ENCODE peak calls at places on chromosomes 7 and 10, in ten cellular contexts. One of them, this sample, is unnamed.

GRCh38 chr7:83814480-83814879 is 165.5 kb upstream of the SEMA3E start:
- DNase-seq in mesothelial cell of epicardium: no peak
- DNase-seq in B cell: no peak
- DNase-seq in bronchial epithelial cell: no peak
- DNase-seq in mucosa of descending colon: no peak
- DNase-seq in fibroblast of villous mesenchyme: no peak
- DNase-seq in lower leg skin: no peak
- DNase-seq in astrocyte: no peak
- DNase-seq in uterus: no peak
- DNase-seq in progenitor cell of endocrine pancreas: no peak
- DNase-seq in this sample: no peak

GRCh38 chr10:121598261-121599249 is at the start of gene FGFR2:
- DNase-seq in bronchial epithelial cell: no peak
- DNase-seq in mucosa of descending colon: peak
- DNase-seq in mesothelial cell of epicardium: peak
- DNase-seq in progenitor cell of endocrine pancreas: peak
- DNase-seq in fibroblast of villous mesenchyme: peak
- DNase-seq in B cell: no peak
- DNase-seq in astrocyte: peak
- DNase-seq in lower leg skin: peak
- DNase-seq in uterus: peak
- DNase-seq in this sample: peak

GRCh38 chr7:2037301-2037804 is 195.4 kb downstream of the MAD1L1 start:
- DNase-seq in bronchial epithelial cell: no peak
- DNase-seq in astrocyte: peak
- DNase-seq in fibroblast of villous mesenchyme: peak
- DNase-seq in lower leg skin: no peak
- DNase-seq in uterus: no peak
- DNase-seq in progenitor cell of endocrine pancreas: no peak
- DNase-seq in mucosa of descending colon: peak
- DNase-seq in mesothelial cell of epicardium: peak
- DNase-seq in B cell: no peak
- DNase-seq in this sample: peak

GRCh38 chr7:153604-154003 is 38.8 kb upstream of the FAM20C start:
- DNase-seq in mucosa of descending colon: peak
- DNase-seq in B cell: no peak
- DNase-seq in lower leg skin: no peak
- DNase-seq in bronchial epithelial cell: no peak
- DNase-seq in fibroblast of villous mesenchyme: no peak
- DNase-seq in uterus: no peak
- DNase-seq in mesothelial cell of epicardium: no peak
- DNase-seq in progenitor cell of endocrine pancreas: no peak
- DNase-seq in astrocyte: no peak
- DNase-seq in this sample: no peak

GRCh38 chr10:98486421-98486820 is 39.7 kb upstream of the HPS1 start:
- DNase-seq in astrocyte: peak
- DNase-seq in bronchial epithelial cell: peak
- DNase-seq in B cell: no peak
- DNase-seq in uterus: no peak
- DNase-seq in progenitor cell of endocrine pancreas: no peak
- DNase-seq in mesothelial cell of epicardium: no peak
- DNase-seq in mucosa of descending colon: no peak
- DNase-seq in lower leg skin: peak
- DNase-seq in fibroblast of villous mesenchyme: peak
- DNase-seq in this sample: peak

GRCh38 chr10:131242007-131242406 is 69.5 kb downstream of the TCERG1L start:
- DNase-seq in mucosa of descending colon: no peak
- DNase-seq in fibroblast of villous mesenchyme: no peak
- DNase-seq in mesothelial cell of epicardium: peak
- DNase-seq in lower leg skin: no peak
- DNase-seq in progenitor cell of endocrine pancreas: peak
- DNase-seq in uterus: no peak
- DNase-seq in B cell: no peak
- DNase-seq in astrocyte: no peak
- DNase-seq in bronchial epithelial cell: no peak
- DNase-seq in this sample: no peak

GRCh38 chr10:116418394-116418793 is 9.3 kb upstream of the PNLIPRP3 start:
- DNase-seq in mucosa of descending colon: no peak
- DNase-seq in mesothelial cell of epicardium: no peak
- DNase-seq in lower leg skin: peak
- DNase-seq in fibroblast of villous mesenchyme: no peak
- DNase-seq in bronchial epithelial cell: no peak
- DNase-seq in astrocyte: no peak
- DNase-seq in B cell: no peak
- DNase-seq in progenitor cell of endocrine pancreas: no peak
- DNase-seq in uterus: no peak
- DNase-seq in this sample: no peak

GRCh38 chr7:131859162-131859821 is 302.9 kb upstream of the PODXL start:
- DNase-seq in B cell: peak
- DNase-seq in mesothelial cell of epicardium: no peak
- DNase-seq in mucosa of descending colon: no peak
- DNase-seq in uterus: peak
- DNase-seq in astrocyte: peak
- DNase-seq in lower leg skin: peak
- DNase-seq in bronchial epithelial cell: peak
- DNase-seq in progenitor cell of endocrine pancreas: peak
- DNase-seq in fibroblast of villous mesenchyme: peak
- DNase-seq in this sample: peak

GRCh38 chr7:3064077-3064476 is 20.4 kb upstream of the CARD11 start:
- DNase-seq in lower leg skin: no peak
- DNase-seq in fibroblast of villous mesenchyme: no peak
- DNase-seq in bronchial epithelial cell: no peak
- DNase-seq in astrocyte: no peak
- DNase-seq in B cell: no peak
- DNase-seq in uterus: no peak
- DNase-seq in progenitor cell of endocrine pancreas: no peak
- DNase-seq in mesothelial cell of epicardium: no peak
- DNase-seq in mucosa of descending colon: no peak
- DNase-seq in this sample: no peak

GRCh38 chr7:81159402-81159801 is 240.6 kb upstream of the SEMA3C start:
- DNase-seq in progenitor cell of endocrine pancreas: no peak
- DNase-seq in B cell: no peak
- DNase-seq in astrocyte: peak
- DNase-seq in mucosa of descending colon: no peak
- DNase-seq in uterus: no peak
- DNase-seq in mesothelial cell of epicardium: no peak
- DNase-seq in fibroblast of villous mesenchyme: peak
- DNase-seq in bronchial epithelial cell: peak
- DNase-seq in lower leg skin: no peak
- DNase-seq in this sample: no peak

GRCh38 chr7:128911441-128912031 is 1.0 kb upstream of the KCP start:
- DNase-seq in bronchial epithelial cell: no peak
- DNase-seq in B cell: peak
- DNase-seq in progenitor cell of endocrine pancreas: no peak
- DNase-seq in lower leg skin: no peak
- DNase-seq in fibroblast of villous mesenchyme: no peak
- DNase-seq in mesothelial cell of epicardium: no peak
- DNase-seq in astrocyte: no peak
- DNase-seq in mucosa of descending colon: peak
- DNase-seq in uterus: no peak
- DNase-seq in this sample: no peak

GRCh38 chr10:178208-178607 is 43.0 kb downstream of the ZMYND11 start:
- DNase-seq in mesothelial cell of epicardium: no peak
- DNase-seq in fibroblast of villous mesenchyme: peak
- DNase-seq in lower leg skin: no peak
- DNase-seq in mucosa of descending colon: no peak
- DNase-seq in B cell: no peak
- DNase-seq in bronchial epithelial cell: peak
- DNase-seq in astrocyte: peak
- DNase-seq in progenitor cell of endocrine pancreas: no peak
- DNase-seq in uterus: no peak
- DNase-seq in this sample: peak

GRCh38 chr7:66693331-66693730 is 47.2 kb upstream of the RABGEF1 start:
- DNase-seq in mucosa of descending colon: no peak
- DNase-seq in mesothelial cell of epicardium: no peak
- DNase-seq in B cell: no peak
- DNase-seq in uterus: no peak
- DNase-seq in astrocyte: no peak
- DNase-seq in bronchial epithelial cell: no peak
- DNase-seq in fibroblast of villous mesenchyme: no peak
- DNase-seq in lower leg skin: no peak
- DNase-seq in progenitor cell of endocrine pancreas: no peak
- DNase-seq in this sample: no peak

GRCh38 chr10:100934084-100934659 is 21.4 kb downstream of the SLF2 start:
- DNase-seq in uterus: no peak
- DNase-seq in mucosa of descending colon: no peak
- DNase-seq in lower leg skin: no peak
- DNase-seq in astrocyte: no peak
- DNase-seq in fibroblast of villous mesenchyme: peak
- DNase-seq in B cell: no peak
- DNase-seq in bronchial epithelial cell: peak
- DNase-seq in mesothelial cell of epicardium: no peak
- DNase-seq in progenitor cell of endocrine pancreas: no peak
- DNase-seq in this sample: no peak

GRCh38 chr10:1230592-1231275 is 174.5 kb downstream of the WDR37 start:
- DNase-seq in uterus: no peak
- DNase-seq in progenitor cell of endocrine pancreas: no peak
- DNase-seq in B cell: no peak
- DNase-seq in mucosa of descending colon: no peak
- DNase-seq in lower leg skin: no peak
- DNase-seq in fibroblast of villous mesenchyme: no peak
- DNase-seq in bronchial epithelial cell: no peak
- DNase-seq in astrocyte: no peak
- DNase-seq in mesothelial cell of epicardium: no peak
- DNase-seq in this sample: no peak

GRCh38 chr10:125030567-125031197 is 88.8 kb downstream of the ZRANB1 start:
- DNase-seq in bronchial epithelial cell: no peak
- DNase-seq in uterus: no peak
- DNase-seq in lower leg skin: no peak
- DNase-seq in astrocyte: no peak
- DNase-seq in mucosa of descending colon: peak
- DNase-seq in fibroblast of villous mesenchyme: no peak
- DNase-seq in mesothelial cell of epicardium: no peak
- DNase-seq in progenitor cell of endocrine pancreas: no peak
- DNase-seq in B cell: no peak
- DNase-seq in this sample: no peak

GRCh38 chr10:76080406-76080805 is 649.0 kb downstream of the LRMDA start:
- DNase-seq in fibroblast of villous mesenchyme: peak
- DNase-seq in mucosa of descending colon: no peak
- DNase-seq in lower leg skin: no peak
- DNase-seq in uterus: no peak
- DNase-seq in B cell: no peak
- DNase-seq in progenitor cell of endocrine pancreas: no peak
- DNase-seq in mesothelial cell of epicardium: no peak
- DNase-seq in bronchial epithelial cell: peak
- DNase-seq in astrocyte: peak
- DNase-seq in this sample: peak

GRCh38 chr10:96642973-96643372 is 56.2 kb upstream of the TM9SF3 start:
- DNase-seq in uterus: peak
- DNase-seq in B cell: peak
- DNase-seq in fibroblast of villous mesenchyme: peak
- DNase-seq in bronchial epithelial cell: peak
- DNase-seq in mucosa of descending colon: peak
- DNase-seq in mesothelial cell of epicardium: no peak
- DNase-seq in progenitor cell of endocrine pancreas: peak
- DNase-seq in astrocyte: no peak
- DNase-seq in lower leg skin: peak
- DNase-seq in this sample: peak

GRCh38 chr7:106625678-106626301 is 35.2 kb downstream of the CCDC71L start:
- DNase-seq in B cell: no peak
- DNase-seq in astrocyte: no peak
- DNase-seq in mesothelial cell of epicardium: no peak
- DNase-seq in progenitor cell of endocrine pancreas: no peak
- DNase-seq in lower leg skin: no peak
- DNase-seq in uterus: no peak
- DNase-seq in mucosa of descending colon: peak
- DNase-seq in fibroblast of villous mesenchyme: no peak
- DNase-seq in bronchial epithelial cell: no peak
- DNase-seq in this sample: no peak

GRCh38 chr7:55818686-55819085 is 43.9 kb downstream of the SEPTIN14 start:
- DNase-seq in lower leg skin: no peak
- DNase-seq in uterus: no peak
- DNase-seq in fibroblast of villous mesenchyme: no peak
- DNase-seq in mesothelial cell of epicardium: no peak
- DNase-seq in progenitor cell of endocrine pancreas: no peak
- DNase-seq in astrocyte: no peak
- DNase-seq in B cell: no peak
- DNase-seq in bronchial epithelial cell: no peak
- DNase-seq in mucosa of descending colon: no peak
- DNase-seq in this sample: no peak
- TF ChIP-seq CTCF in lower leg skin: no peak
- TF ChIP-seq CTCF in uterus: no peak
- TF ChIP-seq CTCF in fibroblast of villous mesenchyme: no peak
- TF ChIP-seq CTCF in mesothelial cell of epicardium: no peak
- TF ChIP-seq CTCF in progenitor cell of endocrine pancreas: no peak
- TF ChIP-seq CTCF in astrocyte: no peak
- TF ChIP-seq CTCF in B cell: no peak
- TF ChIP-seq CTCF in bronchial epithelial cell: no peak
- TF ChIP-seq CTCF in mucosa of descending colon: no peak
- TF ChIP-seq CTCF in this sample: no peak

DNA sequence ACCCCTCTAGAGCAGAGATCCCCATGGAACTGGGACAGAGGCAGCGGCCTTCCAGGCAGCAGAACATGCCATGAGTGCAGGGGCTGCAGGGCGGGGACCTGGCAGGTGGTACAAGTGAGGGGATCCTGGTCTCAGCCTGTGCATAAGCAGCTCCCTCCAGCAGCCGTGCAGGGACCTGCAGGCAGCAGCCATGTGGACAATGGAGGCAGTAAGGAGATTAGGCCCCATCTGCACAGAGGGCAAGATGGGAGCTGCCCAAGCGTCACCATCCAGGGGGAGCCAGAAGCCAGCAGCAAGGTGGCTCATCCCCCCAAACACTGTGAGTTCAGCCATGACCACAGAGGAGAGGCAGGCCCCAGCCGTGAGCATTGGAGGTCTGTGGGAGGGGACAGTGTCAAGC is 3.1 kb downstream of the DDC start:
- DNase-seq in B cell: no peak
- DNase-seq in astrocyte: no peak
- DNase-seq in mucosa of descending colon: no peak
- DNase-seq in lower leg skin: no peak
- DNase-seq in bronchial epithelial cell: no peak
- DNase-seq in mesothelial cell of epicardium: no peak
- DNase-seq in progenitor cell of endocrine pancreas: no peak
- DNase-seq in uterus: no peak
- DNase-seq in fibroblast of villous mesenchyme: no peak
- DNase-seq in this sample: no peak
- TF ChIP-seq CTCF in B cell: no peak
- TF ChIP-seq CTCF in astrocyte: no peak
- TF ChIP-seq CTCF in mucosa of descending colon: no peak
- TF ChIP-seq CTCF in lower leg skin: no peak
- TF ChIP-seq CTCF in bronchial epithelial cell: no peak
- TF ChIP-seq CTCF in mesothelial cell of epicardium: no peak
- TF ChIP-seq CTCF in progenitor cell of endocrine pancreas: no peak
- TF ChIP-seq CTCF in uterus: no peak
- TF ChIP-seq CTCF in fibroblast of villous mesenchyme: no peak
- TF ChIP-seq CTCF in this sample: no peak

GRCh38 chr10:47403401-47404318 is 19.6 kb upstream of the ZNF488 start:
- DNase-seq in progenitor cell of endocrine pancreas: no peak
- DNase-seq in bronchial epithelial cell: no peak
- DNase-seq in mesothelial cell of epicardium: no peak
- DNase-seq in astrocyte: no peak
- DNase-seq in mucosa of descending colon: no peak
- DNase-seq in fibroblast of villous mesenchyme: peak
- DNase-seq in B cell: no peak
- DNase-seq in lower leg skin: peak
- DNase-seq in uterus: peak
- DNase-seq in this sample: peak
- TF ChIP-seq CTCF in progenitor cell of endocrine pancreas: no peak
- TF ChIP-seq CTCF in bronchial epithelial cell: peak
- TF ChIP-seq CTCF in mesothelial cell of epicardium: no peak
- TF ChIP-seq CTCF in astrocyte: no peak
- TF ChIP-seq CTCF in mucosa of descending colon: no peak
- TF ChIP-seq CTCF in fibroblast of villous mesenchyme: no peak
- TF ChIP-seq CTCF in B cell: no peak
- TF ChIP-seq CTCF in lower leg skin: no peak
- TF ChIP-seq CTCF in uterus: no peak
- TF ChIP-seq CTCF in this sample: no peak

GRCh38 chr7:108246227-108246837 is 116.2 kb upstream of the LAMB4 start:
- DNase-seq in astrocyte: peak
- DNase-seq in progenitor cell of endocrine pancreas: no peak
- DNase-seq in lower leg skin: no peak
- DNase-seq in mesothelial cell of epicardium: no peak
- DNase-seq in uterus: no peak
- DNase-seq in bronchial epithelial cell: peak
- DNase-seq in B cell: no peak
- DNase-seq in mucosa of descending colon: no peak
- DNase-seq in fibroblast of villous mesenchyme: peak
- DNase-seq in this sample: peak
- TF ChIP-seq CTCF in astrocyte: no peak
- TF ChIP-seq CTCF in progenitor cell of endocrine pancreas: no peak
- TF ChIP-seq CTCF in lower leg skin: no peak
- TF ChIP-seq CTCF in mesothelial cell of epicardium: no peak
- TF ChIP-seq CTCF in uterus: no peak
- TF ChIP-seq CTCF in bronchial epithelial cell: peak
- TF ChIP-seq CTCF in B cell: no peak
- TF ChIP-seq CTCF in mucosa of descending colon: no peak
- TF ChIP-seq CTCF in fibroblast of villous mesenchyme: no peak
- TF ChIP-seq CTCF in this sample: no peak